ENCODE peak calls at places on chromosomes 12 and 14, in eight cellular contexts. One of them, this sample, is unnamed.

GRCh38 chr12:27635349-27635972 is 60.8 kb upstream of the REP15 start:
- DNase-seq in left ventricle myocardium inferior: no peak
- DNase-seq in iris pigment epithelial cell: peak; percentile 67
- DNase-seq in NCI-H1105: peak; percentile 9
- DNase-seq in head of caudate nucleus: no peak
- DNase-seq in left kidney: peak; percentile 63
- DNase-seq in germinal center: peak; percentile 10
- DNase-seq in right atrium auricular region: no peak
- DNase-seq in this sample: no peak

GRCh38 chr12:754871-755562 is 2.6 kb downstream of the WNK1 start:
- DNase-seq in left ventricle myocardium inferior: no peak
- DNase-seq in iris pigment epithelial cell: peak; percentile 83
- DNase-seq in NCI-H1105: no peak
- DNase-seq in head of caudate nucleus: no peak
- DNase-seq in left kidney: peak; percentile 42
- DNase-seq in germinal center: peak; percentile 57
- DNase-seq in right atrium auricular region: no peak
- DNase-seq in this sample: no peak

GRCh38 chr14:25121342-25122129 is 71.6 kb upstream of the STXBP6 start:
- DNase-seq in left ventricle myocardium inferior: no peak
- DNase-seq in iris pigment epithelial cell: peak; percentile 51
- DNase-seq in NCI-H1105: no peak
- DNase-seq in head of caudate nucleus: no peak
- DNase-seq in left kidney: no peak
- DNase-seq in germinal center: no peak
- DNase-seq in right atrium auricular region: peak; percentile 70
- DNase-seq in this sample: no peak

GRCh38 chr12:53949631-53950440 is 4.9 kb upstream of the HOXC12 start:
- DNase-seq in left ventricle myocardium inferior: no peak
- DNase-seq in iris pigment epithelial cell: no peak
- DNase-seq in NCI-H1105: peak; percentile 59
- DNase-seq in head of caudate nucleus: no peak
- DNase-seq in left kidney: peak; percentile 59
- DNase-seq in germinal center: no peak
- DNase-seq in right atrium auricular region: no peak
- DNase-seq in this sample: no peak

GRCh38 chr14:22641851-22642250 is 2.3 kb downstream of the OR6J1 start:
- DNase-seq in left ventricle myocardium inferior: no peak
- DNase-seq in iris pigment epithelial cell: no peak
- DNase-seq in NCI-H1105: no peak
- DNase-seq in head of caudate nucleus: no peak
- DNase-seq in left kidney: no peak
- DNase-seq in germinal center: no peak
- DNase-seq in right atrium auricular region: no peak
- DNase-seq in this sample: no peak

GRCh38 chr14:100108042-100108825 is 43.0 kb downstream of the EVL start:
- DNase-seq in left ventricle myocardium inferior: peak; percentile 88
- DNase-seq in iris pigment epithelial cell: peak; percentile 49
- DNase-seq in NCI-H1105: peak; percentile 52
- DNase-seq in head of caudate nucleus: peak; percentile 74
- DNase-seq in left kidney: peak; percentile 92
- DNase-seq in germinal center: peak; percentile 81
- DNase-seq in right atrium auricular region: peak; percentile 80
- DNase-seq in this sample: peak; percentile 90

GRCh38 chr14:49408187-49408963 is 177.8 kb downstream of the RPS29 start:
- DNase-seq in left ventricle myocardium inferior: no peak
- DNase-seq in iris pigment epithelial cell: peak; percentile 8
- DNase-seq in NCI-H1105: no peak
- DNase-seq in head of caudate nucleus: no peak
- DNase-seq in left kidney: no peak
- DNase-seq in germinal center: no peak
- DNase-seq in right atrium auricular region: no peak
- DNase-seq in this sample: no peak

GRCh38 chr12:1083888-1084262 is 92.9 kb downstream of the ERC1 start:
- DNase-seq in left ventricle myocardium inferior: no peak
- DNase-seq in iris pigment epithelial cell: peak; percentile 76
- DNase-seq in NCI-H1105: peak; percentile 68
- DNase-seq in head of caudate nucleus: no peak
- DNase-seq in left kidney: peak; percentile 72
- DNase-seq in germinal center: no peak
- DNase-seq in right atrium auricular region: no peak
- DNase-seq in this sample: no peak

GRCh38 chr12:109679716-109680520 is 33.7 kb upstream of the FAM222A start:
- DNase-seq in left ventricle myocardium inferior: no peak
- DNase-seq in iris pigment epithelial cell: no peak
- DNase-seq in NCI-H1105: peak; percentile 53
- DNase-seq in head of caudate nucleus: no peak
- DNase-seq in left kidney: peak; percentile 95
- DNase-seq in germinal center: no peak
- DNase-seq in right atrium auricular region: no peak
- DNase-seq in this sample: no peak